ENCODE peak calls at places on chromosomes 13 and 19, in nine cellular contexts. Y is HEK293T; F is lower lobe of right lung; B is NCI-H460; N is ELF-1; W is A673; A is stimulated activated CD8-positive, alpha-beta memory T cell treated with anti-CD3 and anti-CD28 coated beads, Interleukin-4, amount 100 ng/mL, for 1 hour; O is GM10248; U is HTR-8/SVneo. T is an unnamed sample.

GRCh38 chr19:39670998-39671397 is 15.3 kb downstream of the LGALS16 start:
- DNase-seq in A (no peak), U (no peak), W (no peak), F (no peak), O (no peak), B (no peak), Y (no peak), N (no peak), T (no peak)

GRCh38 chr19:29308977-29309520 is 96.1 kb upstream of the UQCRFS1 start:
- DNase-seq in W (no peak), U (no peak), N (peak), O (no peak), Y (no peak), F (no peak), A (no peak), B (no peak), T (no peak)

GRCh38 chr19:18803550-18804138 is 12.5 kb upstream of the COMP start:
- DNase-seq in N (no peak), Y (no peak), F (no peak), U (no peak), W (no peak), A (no peak), B (no peak), O (no peak), T (no peak)

GRCh38 chr13:114149774-114150740 is 17.6 kb upstream of the RASA3 start:
- DNase-seq in W (no peak), U (no peak), A (no peak), O (no peak), N (no peak), B (no peak), F (no peak), Y (no peak), T (no peak)

GRCh38 chr19:7618771-7619510 is 10.4 kb downstream of the XAB2 start:
- DNase-seq in U (no peak), N (peak), W (no peak), B (no peak), O (no peak), Y (no peak), A (no peak), F (peak), T (no peak)

GRCh38 chr13:105365831-105366230 is 1169.6 kb downstream of the EFNB2 start:
- DNase-seq in N (no peak), U (no peak), W (peak), O (no peak), Y (no peak), F (no peak), A (no peak), B (no peak), T (no peak)

GRCh38 chr13:99218969-99219368 is 18.3 kb downstream of the UBAC2 start:
- DNase-seq in F (no peak), O (no peak), N (no peak), B (no peak), A (no peak), U (no peak), W (no peak), Y (no peak), T (no peak)

GRCh38 chr13:99617474-99618255 is 116.4 kb downstream of the TM9SF2 start:
- DNase-seq in N (peak), U (peak), B (peak), W (peak), F (no peak), O (peak), Y (peak), A (no peak), T (peak)

GRCh38 chr13:75327132-75327505 is 154.8 kb downstream of the TBC1D4 start:
- DNase-seq in Y (no peak), U (no peak), W (no peak), F (no peak), N (no peak), O (no peak), A (no peak), B (no peak), T (no peak)

GRCh38 chr13:109788372-109789195 is 2.2 kb upstream of the IRS2 start:
- DNase-seq in B (no peak), N (no peak), W (no peak), A (no peak), F (no peak), O (no peak), U (no peak), Y (no peak), T (no peak)

GRCh38 chr19:41545547-41545946 is 30.4 kb upstream of the CEACAM21 start:
- DNase-seq in O (no peak), N (no peak), F (no peak), B (no peak), Y (no peak), A (no peak), U (no peak), W (no peak), T (no peak)

GRCh38 chr13:33927315-33927714 is 109.4 kb downstream of the RFC3 start:
- DNase-seq in B (no peak), F (no peak), Y (no peak), A (no peak), W (peak), O (no peak), N (no peak), U (no peak), T (no peak)

GRCh38 chr19:46818812-46819211 is 30.4 kb upstream of the SLC1A5 start:
- DNase-seq in O (no peak), F (no peak), B (peak), W (peak), N (peak), U (no peak), Y (no peak), A (no peak), T (no peak)

GRCh38 chr19:5492281-5492812 is 37.1 kb downstream of the ZNRF4 start:
- DNase-seq in Y (no peak), A (no peak), W (no peak), N (no peak), B (no peak), F (no peak), U (no peak), O (no peak), T (no peak)

GRCh38 chr19:2420490-2420889 is 6.9 kb downstream of the TIMM13 start:
- DNase-seq in B (no peak), O (no peak), W (no peak), Y (no peak), A (no peak), F (no peak), U (no peak), N (no peak), T (no peak)

GRCh38 chr19:3175761-3176714 is 2.5 kb upstream of the S1PR4 start:
- DNase-seq in B (peak), O (no peak), F (peak), W (peak), U (no peak), Y (no peak), N (no peak), A (no peak), T (peak)

GRCh38 chr19:2494447-2495129 is 18.7 kb downstream of the GADD45B start:
- DNase-seq in O (peak), A (peak), W (peak), N (peak), Y (no peak), F (peak), B (no peak), U (no peak), T (no peak)

GRCh38 chr13:62510906-62511655 is 1095.4 kb upstream of the PCDH20 start:
- DNase-seq in U (no peak), B (no peak), O (no peak), N (no peak), W (no peak), F (no peak), A (no peak), Y (no peak), T (no peak)

GRCh38 chr19:44757057-44757734 is 8.7 kb downstream of the BCL3 start:
- DNase-seq in O (no peak), B (no peak), F (no peak), U (no peak), W (peak), N (peak), A (no peak), Y (no peak), T (no peak)

GRCh38 chr19:18298601-18299000 is 17.2 kb upstream of the JUND start:
- DNase-seq in A (no peak), B (no peak), O (no peak), W (no peak), Y (no peak), U (no peak), N (no peak), F (no peak), T (no peak)

GRCh38 chr19:29375429-29376093 is 150.2 kb upstream of the VSTM2B start:
- DNase-seq in N (no peak), W (no peak), F (peak), O (no peak), A (no peak), Y (no peak), B (no peak), U (no peak), T (no peak)

GRCh38 chr13:80030491-80030890 is 310.4 kb downstream of the SPRY2 start:
- DNase-seq in N (peak), O (no peak), U (peak), B (peak), F (peak), A (no peak), Y (no peak), W (peak), T (peak)

GRCh38 chr13:27168870-27169525 is 2.6 kb downstream of the USP12 start:
- DNase-seq in Y (no peak), W (no peak), N (no peak), O (no peak), A (no peak), F (no peak), U (no peak), B (no peak), T (no peak)

GRCh38 chr19:35061583-35062373 is 20.3 kb downstream of the HPN start:
- DNase-seq in F (no peak), U (no peak), A (no peak), N (no peak), O (no peak), Y (no peak), W (no peak), B (no peak), T (no peak)

GRCh38 chr19:10420444-10421239 is at the start of gene PDE4A:
- DNase-seq in O (peak), B (no peak), W (peak), F (no peak), Y (no peak), A (no peak), U (no peak), N (peak), T (no peak)

GRCh38 chr13:104171132-104171531 is 1104.9 kb upstream of the SLC10A2 start:
- DNase-seq in B (no peak), O (no peak), U (no peak), N (no peak), F (no peak), Y (no peak), W (no peak), A (no peak), T (no peak)

T was measured in HCT116.